ENCODE peak calls at places on chromosomes 1 and 21, in six cellular contexts. One of them, this sample, is unnamed. For H3K36me3 and H3K4me1, the result is how much of the 10 kb centered on the place peaks cover.

GRCh38 chr1:213279410-213279809 is 228.4 kb downstream of the RPS6KC1 start:
- DNase-seq in effector memory CD4-positive, alpha-beta T cell: no peak
- DNase-seq in HepG2: peak
- DNase-seq in adrenal gland: no peak
- DNase-seq in cardiac muscle cell: no peak
- DNase-seq in right lobe of liver: no peak
- DNase-seq in this sample: no peak

GRCh38 chr1:145992502-145992936 is 3.9 kb downstream of the TXNIP start:
- DNase-seq in effector memory CD4-positive, alpha-beta T cell: no peak
- DNase-seq in HepG2: no peak
- DNase-seq in adrenal gland: no peak
- DNase-seq in cardiac muscle cell: no peak
- DNase-seq in right lobe of liver: no peak
- DNase-seq in this sample: no peak

GRCh38 chr1:161285519-161285918 is 24.2 kb downstream of the MPZ start:
- DNase-seq in effector memory CD4-positive, alpha-beta T cell: no peak
- DNase-seq in HepG2: no peak
- DNase-seq in adrenal gland: no peak
- DNase-seq in cardiac muscle cell: no peak
- DNase-seq in right lobe of liver: no peak
- DNase-seq in this sample: no peak

GRCh38 chr1:228270032-228270431 is 62.2 kb downstream of the OBSCN start:
- DNase-seq in effector memory CD4-positive, alpha-beta T cell: no peak
- DNase-seq in HepG2: no peak
- DNase-seq in adrenal gland: no peak
- DNase-seq in cardiac muscle cell: peak
- DNase-seq in right lobe of liver: no peak
- DNase-seq in this sample: no peak

GRCh38 chr1:94619731-94620130 is 78.2 kb upstream of the F3 start:
- DNase-seq in effector memory CD4-positive, alpha-beta T cell: no peak
- DNase-seq in HepG2: no peak
- DNase-seq in adrenal gland: no peak
- DNase-seq in cardiac muscle cell: no peak
- DNase-seq in right lobe of liver: no peak
- DNase-seq in this sample: no peak

GRCh38 chr1:110718452-110718851 is 43.7 kb upstream of the KCNA3 start:
- DNase-seq in effector memory CD4-positive, alpha-beta T cell: no peak
- DNase-seq in HepG2: no peak
- DNase-seq in adrenal gland: no peak
- DNase-seq in cardiac muscle cell: no peak
- DNase-seq in right lobe of liver: no peak
- DNase-seq in this sample: no peak

GRCh38 chr1:2786329-2787162 is 14.9 kb downstream of the TTC34 start:
- DNase-seq in effector memory CD4-positive, alpha-beta T cell: peak
- DNase-seq in HepG2: no peak
- DNase-seq in adrenal gland: peak
- DNase-seq in cardiac muscle cell: no peak
- DNase-seq in right lobe of liver: peak
- DNase-seq in this sample: no peak

GRCh38 chr1:93905734-93906133 is 3.5 kb downstream of the GCLM start:
- DNase-seq in effector memory CD4-positive, alpha-beta T cell: no peak
- DNase-seq in HepG2: peak
- DNase-seq in adrenal gland: peak
- DNase-seq in cardiac muscle cell: peak
- DNase-seq in right lobe of liver: no peak
- DNase-seq in this sample: no peak

GRCh38 chr1:23524716-23525401 is 6.2 kb downstream of the E2F2 start:
- DNase-seq in effector memory CD4-positive, alpha-beta T cell: peak
- DNase-seq in HepG2: no peak
- DNase-seq in adrenal gland: no peak
- DNase-seq in cardiac muscle cell: no peak
- DNase-seq in right lobe of liver: peak
- DNase-seq in this sample: no peak

GRCh38 chr1:21853130-21853424 is 41.0 kb downstream of the LDLRAD2 start:
- DNase-seq in effector memory CD4-positive, alpha-beta T cell: no peak
- DNase-seq in HepG2: no peak
- DNase-seq in adrenal gland: no peak
- DNase-seq in cardiac muscle cell: no peak
- DNase-seq in right lobe of liver: no peak
- DNase-seq in this sample: no peak

GRCh38 chr1:203771901-203772301 is 6.9 kb downstream of the LAX1 start:
- DNase-seq in effector memory CD4-positive, alpha-beta T cell: no peak
- DNase-seq in HepG2: no peak
- DNase-seq in adrenal gland: no peak
- DNase-seq in cardiac muscle cell: peak
- DNase-seq in right lobe of liver: no peak
- DNase-seq in this sample: no peak

GRCh38 chr1:74943046-74943445 is 191.1 kb upstream of the LHX8 start:
- DNase-seq in effector memory CD4-positive, alpha-beta T cell: no peak
- DNase-seq in HepG2: no peak
- DNase-seq in adrenal gland: no peak
- DNase-seq in cardiac muscle cell: no peak
- DNase-seq in right lobe of liver: no peak
- DNase-seq in this sample: no peak

GRCh38 chr1:177568702-177569101 is 397.9 kb downstream of the BRINP2 start:
- DNase-seq in effector memory CD4-positive, alpha-beta T cell: no peak
- DNase-seq in HepG2: no peak
- DNase-seq in adrenal gland: no peak
- DNase-seq in cardiac muscle cell: no peak
- DNase-seq in right lobe of liver: no peak
- DNase-seq in this sample: peak

GRCh38 chr1:48937732-48938131 is 161.0 kb upstream of the BEND5 start:
- DNase-seq in effector memory CD4-positive, alpha-beta T cell: no peak
- DNase-seq in HepG2: no peak
- DNase-seq in adrenal gland: no peak
- DNase-seq in cardiac muscle cell: no peak
- DNase-seq in right lobe of liver: no peak
- DNase-seq in this sample: no peak

GRCh38 chr1:230641346-230641745 is 935 bp upstream of the COG2 start:
- DNase-seq in effector memory CD4-positive, alpha-beta T cell: no peak
- DNase-seq in HepG2: no peak
- DNase-seq in adrenal gland: no peak
- DNase-seq in cardiac muscle cell: peak
- DNase-seq in right lobe of liver: no peak
- DNase-seq in this sample: no peak

GRCh38 chr1:166233750-166234366 is 67.1 kb upstream of the FAM78B start:
- DNase-seq in effector memory CD4-positive, alpha-beta T cell: no peak
- DNase-seq in HepG2: no peak
- DNase-seq in adrenal gland: no peak
- DNase-seq in cardiac muscle cell: no peak
- DNase-seq in right lobe of liver: no peak
- DNase-seq in this sample: no peak

GRCh38 chr1:217018648-217019047 is 295.4 kb upstream of the ESRRG start:
- DNase-seq in effector memory CD4-positive, alpha-beta T cell: no peak
- DNase-seq in HepG2: no peak
- DNase-seq in adrenal gland: no peak
- DNase-seq in cardiac muscle cell: no peak
- DNase-seq in right lobe of liver: no peak
- DNase-seq in this sample: no peak

GRCh38 chr1:9400425-9401079 is 107.9 kb downstream of the SPSB1 start:
- DNase-seq in effector memory CD4-positive, alpha-beta T cell: no peak
- DNase-seq in HepG2: peak
- DNase-seq in adrenal gland: no peak
- DNase-seq in cardiac muscle cell: no peak
- DNase-seq in right lobe of liver: no peak
- DNase-seq in this sample: no peak

GRCh38 chr1:165679282-165680036 is 18.9 kb downstream of the ALDH9A1 start:
- DNase-seq in effector memory CD4-positive, alpha-beta T cell: no peak
- DNase-seq in HepG2: no peak
- DNase-seq in adrenal gland: no peak
- DNase-seq in cardiac muscle cell: no peak
- DNase-seq in right lobe of liver: no peak
- DNase-seq in this sample: no peak

GRCh38 chr1:207995576-207995975 is 84.7 kb upstream of the CD34 start:
- DNase-seq in effector memory CD4-positive, alpha-beta T cell: no peak
- DNase-seq in HepG2: no peak
- DNase-seq in adrenal gland: no peak
- DNase-seq in cardiac muscle cell: no peak
- DNase-seq in right lobe of liver: no peak
- DNase-seq in this sample: no peak

GRCh38 chr1:14616997-14617396 is 18.5 kb downstream of the KAZN start:
- DNase-seq in effector memory CD4-positive, alpha-beta T cell: no peak
- DNase-seq in HepG2: no peak
- DNase-seq in adrenal gland: no peak
- DNase-seq in cardiac muscle cell: no peak
- DNase-seq in right lobe of liver: no peak
- DNase-seq in this sample: no peak

GRCh38 chr1:234553241-234554156 is 56.5 kb downstream of the IRF2BP2 start:
- DNase-seq in effector memory CD4-positive, alpha-beta T cell: no peak
- DNase-seq in HepG2: no peak
- DNase-seq in adrenal gland: peak
- DNase-seq in cardiac muscle cell: peak
- DNase-seq in right lobe of liver: no peak
- DNase-seq in this sample: no peak

GRCh38 chr1:119674110-119674509 is 26.0 kb upstream of the ZNF697 start:
- DNase-seq in effector memory CD4-positive, alpha-beta T cell: no peak
- DNase-seq in HepG2: peak
- DNase-seq in adrenal gland: no peak
- DNase-seq in cardiac muscle cell: peak
- DNase-seq in right lobe of liver: no peak
- DNase-seq in this sample: no peak

GRCh38 chr1:202411421-202411820 is 62.9 kb downstream of the PPP1R12B start:
- DNase-seq in effector memory CD4-positive, alpha-beta T cell: no peak
- DNase-seq in HepG2: no peak
- DNase-seq in adrenal gland: no peak
- DNase-seq in cardiac muscle cell: peak
- DNase-seq in right lobe of liver: no peak
- DNase-seq in this sample: no peak

GRCh38 chr21:43343992-43344886 is 82.7 kb downstream of the SIK1 start:
- DNase-seq in effector memory CD4-positive, alpha-beta T cell: no peak
- DNase-seq in HepG2: no peak
- DNase-seq in adrenal gland: no peak
- DNase-seq in cardiac muscle cell: no peak
- DNase-seq in right lobe of liver: no peak
- DNase-seq in this sample: no peak

GRCh38 chr1:43304771-43305300 is 4.1 kb downstream of the TIE1 start:
- DNase-seq in effector memory CD4-positive, alpha-beta T cell: no peak
- DNase-seq in HepG2: no peak
- DNase-seq in adrenal gland: no peak
- DNase-seq in cardiac muscle cell: no peak
- DNase-seq in right lobe of liver: no peak
- DNase-seq in this sample: no peak

GRCh38 chr1:43304287-43304615 is 3.5 kb downstream of the TIE1 start:
- DNase-seq in effector memory CD4-positive, alpha-beta T cell: no peak
- DNase-seq in HepG2: no peak
- DNase-seq in adrenal gland: no peak
- DNase-seq in cardiac muscle cell: no peak
- DNase-seq in right lobe of liver: no peak
- DNase-seq in this sample: no peak

GRCh38 chr1:43303477-43304286 is 2.9 kb downstream of the TIE1 start:
- DNase-seq in effector memory CD4-positive, alpha-beta T cell: no peak
- DNase-seq in HepG2: no peak
- DNase-seq in adrenal gland: no peak
- DNase-seq in cardiac muscle cell: no peak
- DNase-seq in right lobe of liver: peak
- DNase-seq in this sample: no peak

GRCh38 chr1:43302226-43302625 is 1.4 kb downstream of the TIE1 start:
- DNase-seq in effector memory CD4-positive, alpha-beta T cell: no peak
- DNase-seq in HepG2: no peak
- DNase-seq in adrenal gland: no peak
- DNase-seq in cardiac muscle cell: no peak
- DNase-seq in right lobe of liver: no peak
- DNase-seq in this sample: no peak

GRCh38 chr1:43302721-43303476 is 2.1 kb downstream of the TIE1 start:
- DNase-seq in effector memory CD4-positive, alpha-beta T cell: no peak
- DNase-seq in HepG2: peak
- DNase-seq in adrenal gland: no peak
- DNase-seq in cardiac muscle cell: no peak
- DNase-seq in right lobe of liver: no peak
- DNase-seq in this sample: no peak
- H3K4me3 ChIP-seq in effector memory CD4-positive, alpha-beta T cell: no peak
- H3K4me3 ChIP-seq in HepG2: no peak
- H3K4me3 ChIP-seq in adrenal gland: no peak
- H3K4me3 ChIP-seq in cardiac muscle cell: no peak
- H3K4me3 ChIP-seq in right lobe of liver: no peak
- H3K4me3 ChIP-seq in this sample: no peak

GRCh38 chr1:25811384-25812082 is 8.2 kb upstream of the MTFR1L start:
- DNase-seq in effector memory CD4-positive, alpha-beta T cell: no peak
- DNase-seq in HepG2: no peak
- DNase-seq in adrenal gland: no peak
- DNase-seq in cardiac muscle cell: no peak
- DNase-seq in right lobe of liver: no peak
- DNase-seq in this sample: no peak
- H3K36me3 ChIP-seq in effector memory CD4-positive, alpha-beta T cell: under half
- H3K36me3 ChIP-seq in HepG2: under half
- H3K36me3 ChIP-seq in adrenal gland: half or more
- H3K36me3 ChIP-seq in cardiac muscle cell: under half
- H3K36me3 ChIP-seq in right lobe of liver: under half
- H3K36me3 ChIP-seq in this sample: under half

GRCh38 chr1:31791131-31791858 is 24.5 kb downstream of the SPOCD1 start:
- DNase-seq in effector memory CD4-positive, alpha-beta T cell: no peak
- DNase-seq in HepG2: no peak
- DNase-seq in adrenal gland: no peak
- DNase-seq in cardiac muscle cell: no peak
- DNase-seq in right lobe of liver: peak
- DNase-seq in this sample: no peak

GRCh38 chr1:31793586-31794285 is 22.1 kb downstream of the SPOCD1 start:
- DNase-seq in effector memory CD4-positive, alpha-beta T cell: no peak
- DNase-seq in HepG2: no peak
- DNase-seq in adrenal gland: no peak
- DNase-seq in cardiac muscle cell: no peak
- DNase-seq in right lobe of liver: peak
- DNase-seq in this sample: no peak

GRCh38 chr1:31792116-31792515 is 23.7 kb downstream of the SPOCD1 start:
- DNase-seq in effector memory CD4-positive, alpha-beta T cell: no peak
- DNase-seq in HepG2: no peak
- DNase-seq in adrenal gland: no peak
- DNase-seq in cardiac muscle cell: no peak
- DNase-seq in right lobe of liver: peak
- DNase-seq in this sample: no peak

GRCh38 chr1:31793086-31793485 is 22.7 kb downstream of the SPOCD1 start:
- DNase-seq in effector memory CD4-positive, alpha-beta T cell: no peak
- DNase-seq in HepG2: no peak
- DNase-seq in adrenal gland: no peak
- DNase-seq in cardiac muscle cell: no peak
- DNase-seq in right lobe of liver: no peak
- DNase-seq in this sample: no peak

DNA sequence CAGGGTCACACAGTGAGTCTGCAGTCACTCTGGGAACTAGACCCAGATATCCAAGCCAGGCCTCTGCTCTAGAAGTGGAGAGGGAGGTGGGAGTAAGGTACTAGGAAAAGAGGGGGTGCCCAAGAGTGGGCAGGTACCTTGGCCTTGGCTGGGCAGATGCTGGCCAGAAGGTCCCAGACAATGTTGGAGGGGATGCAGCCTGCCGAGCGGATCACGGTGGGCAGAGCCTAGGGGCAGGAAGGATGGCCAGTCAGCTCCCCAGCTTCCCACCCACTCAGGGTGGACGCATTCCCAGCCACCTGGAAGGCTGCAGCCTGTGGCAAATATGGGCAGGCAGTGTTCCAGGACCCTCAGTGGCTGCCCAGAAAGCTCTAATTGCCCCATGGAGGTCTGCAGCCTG is 23.3 kb downstream of the SPOCD1 start:
- DNase-seq in effector memory CD4-positive, alpha-beta T cell: no peak
- DNase-seq in HepG2: no peak
- DNase-seq in adrenal gland: no peak
- DNase-seq in cardiac muscle cell: no peak
- DNase-seq in right lobe of liver: peak
- DNase-seq in this sample: no peak
- H3K4me1 ChIP-seq in effector memory CD4-positive, alpha-beta T cell: under half
- H3K4me1 ChIP-seq in HepG2: under half
- H3K4me1 ChIP-seq in adrenal gland: under half
- H3K4me1 ChIP-seq in cardiac muscle cell: under half
- H3K4me1 ChIP-seq in right lobe of liver: under half
- H3K4me1 ChIP-seq in this sample: under half

GRCh38 chr1:98467584-98467983 is 193.9 kb upstream of the SNX7 start:
- DNase-seq in effector memory CD4-positive, alpha-beta T cell: no peak
- DNase-seq in HepG2: no peak
- DNase-seq in adrenal gland: no peak
- DNase-seq in cardiac muscle cell: peak
- DNase-seq in right lobe of liver: no peak
- DNase-seq in this sample: no peak
- H3K4me3 ChIP-seq in effector memory CD4-positive, alpha-beta T cell: no peak
- H3K4me3 ChIP-seq in HepG2: no peak
- H3K4me3 ChIP-seq in adrenal gland: no peak
- H3K4me3 ChIP-seq in cardiac muscle cell: no peak
- H3K4me3 ChIP-seq in right lobe of liver: no peak
- H3K4me3 ChIP-seq in this sample: no peak